ENCODE peak calls at places on chromosome 19, in five cellular contexts. I, Y, U, L and C are unnamed samples.
A peak's percentile ranks its signal among the peaks of the same experiment; 100 is the strongest.

GRCh38 chr19:14354445-14354844 is 26.8 kb upstream of the ADGRE5 start:
- DNase-seq in I (no peak), Y (no peak), U (no peak), L (no peak), C (no peak)

GRCh38 chr19:38037151-38037611 is 130.2 kb downstream of the SIPA1L3 start:
- DNase-seq in I (no peak), Y (no peak), U (no peak), L (no peak), C (no peak)

GRCh38 chr19:43610493-43610892 is 1.4 kb upstream of the SRRM5 start:
- DNase-seq in I (no peak), Y (no peak), U (no peak), L (no peak), C (no peak)

GRCh38 chr19:3285647-3286176 is 61.3 kb downstream of the CELF5 start:
- DNase-seq in I (peak; percentile 84), Y (no peak), U (no peak), L (no peak), C (peak; percentile 43)

GRCh38 chr19:35116085-35116801 is 620 bp downstream of the FXYD3 start:
- DNase-seq in I (no peak), Y (no peak), U (peak; percentile 83), L (no peak), C (no peak)

GRCh38 chr19:42095814-42096230 is 19.9 kb downstream of the ZNF574 start:
- DNase-seq in I (no peak), Y (no peak), U (no peak), L (no peak), C (no peak)

GRCh38 chr19:34096020-34096915 is 76.0 kb upstream of the LSM14A start:
- DNase-seq in I (peak; percentile 25), Y (no peak), U (no peak), L (no peak), C (peak; percentile 7)

GRCh38 chr19:23071087-23071511 is 45.7 kb upstream of the ZNF730 start:
- DNase-seq in I (peak; percentile 71), Y (no peak), U (no peak), L (peak; percentile 18), C (no peak)

GRCh38 chr19:33499671-33500506 is 21.7 kb downstream of the PEPD start:
- DNase-seq in I (no peak), Y (no peak), U (no peak), L (no peak), C (no peak)

GRCh38 chr19:32522967-32523366 is 58.0 kb upstream of the PDCD5 start:
- DNase-seq in I (no peak), Y (no peak), U (no peak), L (no peak), C (no peak)

GRCh38 chr19:38039966-38040365 is 133.0 kb downstream of the SIPA1L3 start:
- DNase-seq in I (no peak), Y (no peak), U (no peak), L (no peak), C (no peak)

GRCh38 chr19:52095172-52096014 is at the start of gene ZNF841:
- DNase-seq in I (peak; percentile 82), Y (peak; percentile 90), U (peak; percentile 94), L (peak; percentile 97), C (peak; percentile 78)

GRCh38 chr19:48752511-48753365 is at the start of gene FUT1:
- DNase-seq in I (peak; percentile 30), Y (no peak), U (peak; percentile 76), L (peak; percentile 85), C (no peak)

GRCh38 chr19:10872551-10873107 is 1.3 kb downstream of the CARM1 start:
- DNase-seq in I (no peak), Y (no peak), U (no peak), L (no peak), C (peak; percentile 11)

GRCh38 chr19:18202759-18203407 is 959 bp downstream of the RAB3A start:
- DNase-seq in I (no peak), Y (no peak), U (peak; percentile 35), L (no peak), C (no peak)

GRCh38 chr19:58304748-58305064 is 471 bp upstream of the ERVK3-1 start:
- DNase-seq in I (no peak), Y (no peak), U (no peak), L (no peak), C (no peak)

GRCh38 chr19:18894254-18895037 is 1.5 kb downstream of the CERS1 start:
- DNase-seq in I (no peak), Y (no peak), U (no peak), L (no peak), C (no peak)

GRCh38 chr19:23810496-23810895 is 51.8 kb upstream of the ZNF681 start:
- DNase-seq in I (no peak), Y (no peak), U (no peak), L (no peak), C (no peak)

GRCh38 chr19:6530385-6531162 is at the start of gene TNFSF9:
- DNase-seq in I (no peak), Y (peak; percentile 94), U (peak; percentile 94), L (peak; percentile 83), C (peak; percentile 65)

GRCh38 chr19:10010939-10011338 is 635 bp upstream of the COL5A3 start:
- DNase-seq in I (no peak), Y (no peak), U (no peak), L (no peak), C (no peak)

GRCh38 chr19:18478545-18479311 is 40.8 kb upstream of the ISYNA1 start:
- DNase-seq in I (no peak), Y (peak; percentile 80), U (peak; percentile 76), L (peak; percentile 83), C (no peak)

GRCh38 chr19:39199025-39199424 is 2.3 kb downstream of the NCCRP1 start:
- DNase-seq in I (no peak), Y (no peak), U (no peak), L (no peak), C (no peak)

GRCh38 chr19:34960103-34960805 is 3.8 kb downstream of the ZNF792 start:
- DNase-seq in I (no peak), Y (no peak), U (no peak), L (no peak), C (no peak)

DNA sequence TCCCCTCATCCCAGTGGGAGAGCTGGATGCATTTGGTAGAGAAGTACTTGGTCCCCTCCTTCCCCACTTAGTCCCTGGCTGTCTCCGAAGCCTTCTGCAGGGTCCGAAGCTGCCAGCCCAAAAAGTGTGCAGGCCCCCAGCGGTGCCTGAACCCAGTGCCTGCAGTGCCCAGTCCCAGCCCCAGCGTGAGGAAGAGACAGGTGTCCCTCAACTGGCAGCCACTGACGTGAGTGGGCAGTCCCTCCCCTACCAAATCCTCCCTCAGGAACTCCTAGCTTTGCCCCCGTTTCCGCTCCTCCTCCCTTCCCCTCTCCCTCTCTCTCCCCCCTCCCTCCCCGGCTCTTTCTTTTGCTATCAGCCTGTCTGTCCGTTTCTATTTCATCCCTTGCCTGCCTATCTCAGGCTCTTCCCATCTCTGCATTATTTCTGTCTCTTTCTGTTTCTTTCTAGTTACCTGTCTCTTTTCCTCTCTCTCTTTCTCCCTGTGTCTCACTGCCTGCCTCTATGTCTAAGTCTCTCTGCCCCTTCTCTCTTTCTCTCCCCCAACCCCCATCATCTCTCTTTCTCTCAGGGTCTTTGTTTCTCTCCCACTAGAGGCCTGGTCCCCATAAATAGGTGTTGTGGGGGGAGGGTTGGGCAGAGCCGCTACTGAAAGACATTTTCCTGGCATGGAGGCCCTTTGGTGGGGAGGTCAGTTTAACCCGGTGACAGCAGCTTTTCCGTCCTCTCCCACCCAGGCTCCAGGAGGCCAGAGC is 1.7 kb upstream of the LTBP4 start:
- DNase-seq in I (no peak), Y (no peak), U (no peak), L (peak; percentile 60), C (no peak)
- H3K4me1 ChIP-seq in I (peaks cover 3% of the 10 kb centered on the region), Y (peaks cover 80% of the 10 kb centered on the region), U (peaks cover 75% of the 10 kb centered on the region), L (peaks cover 37% of the 10 kb centered on the region), C (peaks cover 52% of the 10 kb centered on the region)

GRCh38 chr19:47509170-47509847 is 5.6 kb downstream of the NAPA start:
- DNase-seq in I (no peak), Y (no peak), U (no peak), L (no peak), C (no peak)

GRCh38 chr19:47511128-47511517 is 3.7 kb downstream of the NAPA start:
- DNase-seq in I (no peak), Y (peak; percentile 32), U (no peak), L (peak; percentile 57), C (no peak)

GRCh38 chr19:47509973-47510372 is 4.9 kb downstream of the NAPA start:
- DNase-seq in I (no peak), Y (no peak), U (no peak), L (peak; percentile 49), C (no peak)

GRCh38 chr19:47511681-47512080 is 3.2 kb downstream of the NAPA start:
- DNase-seq in I (no peak), Y (no peak), U (no peak), L (no peak), C (no peak)

GRCh38 chr19:47510516-47511127 is 4.2 kb downstream of the NAPA start:
- DNase-seq in I (no peak), Y (no peak), U (no peak), L (no peak), C (peak; percentile 6)
- H3K4me1 ChIP-seq in I (peaks cover 14% of the 10 kb centered on the region), Y (peaks cover 86% of the 10 kb centered on the region), U (peaks cover 68% of the 10 kb centered on the region), L (peaks cover 62% of the 10 kb centered on the region), C (peaks cover 31% of the 10 kb centered on the region)

DNA sequence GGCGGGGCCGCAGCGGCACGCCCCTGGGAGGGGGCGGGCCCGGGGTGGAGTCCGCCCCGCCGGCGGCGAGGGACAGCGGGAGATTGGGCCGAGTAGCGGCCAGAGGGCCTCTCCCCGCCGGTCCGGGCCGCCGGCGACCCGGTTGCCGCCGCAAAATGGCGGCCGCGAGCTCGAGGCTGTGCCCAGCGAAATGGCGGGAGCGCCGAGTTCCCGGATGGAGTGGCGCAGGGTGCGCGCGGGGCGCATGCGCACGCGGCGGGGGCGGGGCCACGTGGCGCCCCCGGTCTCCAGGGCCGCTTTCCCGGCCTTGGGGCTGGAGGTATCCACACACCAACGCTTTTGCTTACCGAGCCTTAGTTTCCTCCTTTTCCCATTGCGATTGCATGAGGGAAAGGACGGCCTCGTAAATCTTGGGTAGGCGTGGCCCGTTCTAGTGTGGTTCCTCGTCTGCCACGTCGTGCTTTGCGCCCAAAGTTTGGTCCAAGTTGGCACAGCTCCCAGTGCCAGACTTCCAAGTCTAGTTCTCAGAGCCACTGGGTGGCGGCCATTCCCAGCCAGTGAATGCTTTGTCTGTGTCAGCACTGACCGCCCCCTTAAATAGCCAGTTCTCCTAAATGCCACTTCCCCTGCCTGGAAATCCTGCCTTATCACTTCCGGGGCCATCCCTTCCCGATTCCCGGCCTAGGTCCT is 491 bp downstream of the CIRBP start:
- DNase-seq in I (no peak), Y (peak; percentile 72), U (peak; percentile 89), L (peak; percentile 89), C (peak; percentile 82)
- H3K4me1 ChIP-seq in I (peaks cover 55% of the 10 kb centered on the region), Y (peaks cover 90% of the 10 kb centered on the region), U (peaks cover 87% of the 10 kb centered on the region), L (peaks cover 80% of the 10 kb centered on the region), C (peaks cover 65% of the 10 kb centered on the region)

DNA sequence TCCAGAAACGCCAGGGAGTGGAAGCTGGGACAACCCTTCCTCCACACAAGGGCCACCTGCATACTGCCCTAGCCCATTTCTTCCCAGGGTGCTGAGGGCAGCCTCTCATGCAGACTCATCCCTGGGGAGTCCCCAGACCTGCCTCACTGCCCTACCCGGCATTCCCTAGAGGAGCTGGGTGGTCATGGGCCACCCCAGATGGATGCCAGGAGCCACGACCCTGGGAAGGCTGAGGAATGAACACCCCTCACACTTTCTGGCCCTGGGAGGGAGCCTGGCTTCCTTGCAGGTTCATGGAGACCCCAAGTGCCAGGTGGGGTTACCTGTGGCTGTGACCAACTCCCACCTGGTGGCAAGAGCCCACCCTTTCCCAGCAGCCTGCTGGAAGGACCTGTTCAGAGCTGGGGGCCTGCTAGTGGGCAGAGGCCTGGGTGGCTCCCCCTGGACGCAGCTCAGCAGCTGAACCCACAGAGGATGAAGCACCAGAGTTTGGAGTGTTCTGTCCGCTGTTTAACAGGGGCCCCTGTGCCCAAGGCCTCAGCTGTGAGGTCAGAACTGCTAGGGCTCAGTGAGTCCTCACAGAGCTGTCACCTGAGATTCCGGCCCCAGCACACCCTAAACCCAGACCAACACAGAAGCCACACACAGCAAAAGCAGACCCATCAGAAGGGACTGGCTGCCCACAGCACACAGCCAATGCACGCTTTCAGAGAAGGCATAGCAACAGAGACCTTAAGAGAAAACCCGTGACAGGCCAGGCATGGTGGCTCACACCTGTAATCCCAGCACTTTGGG is 6.6 kb downstream of the ACP4 start:
- DNase-seq in I (no peak), Y (no peak), U (no peak), L (no peak), C (no peak)
- H3K4me1 ChIP-seq in I (peaks cover 21% of the 10 kb centered on the region), Y (no peaks in the 10 kb centered on the region), U (no peaks in the 10 kb centered on the region), L (no peaks in the 10 kb centered on the region), C (no peaks in the 10 kb centered on the region)